ENCODE peak calls at places on chromosomes 16 and 17, in nine cellular contexts. J is GM12878, O is stomach, M is fibroblast of the aortic adventitia, W is heart right ventricle, D is GM06990, U is cardiac fibroblast, K is AG10803, L is right atrium auricular region. Y is an unnamed sample.

GRCh38 chr17:45221997-45222272 is 250 bp downstream of the FMNL1 start:
- DNase-seq in J (no peak), O (no peak), M (no peak), W (no peak), D (no peak), U (no peak), K (no peak), L (no peak), Y (no peak)

GRCh38 chr17:80827646-80828643 is 163.7 kb upstream of the CHMP6 start:
- DNase-seq in J (no peak), O (no peak), M (no peak), W (no peak), D (no peak), U (no peak), K (no peak), L (no peak), Y (no peak)

GRCh38 chr17:16406742-16407674 is 8.4 kb upstream of the TRPV2 start:
- DNase-seq in J (peak), O (no peak), M (no peak), W (peak), D (peak), U (peak), K (no peak), L (no peak), Y (peak)

GRCh38 chr17:38747385-38748328 is 479 bp downstream of the PCGF2 start:
- DNase-seq in J (no peak), O (no peak), M (no peak), W (peak), D (no peak), U (peak), K (no peak), L (no peak), Y (no peak)

GRCh38 chr17:53193044-53193443 is 629.7 kb upstream of the KIF2B start:
- DNase-seq in J (no peak), O (no peak), M (no peak), W (no peak), D (no peak), U (no peak), K (no peak), L (no peak), Y (no peak)

GRCh38 chr17:74367206-74367605 is at the start of gene GPR142:
- DNase-seq in J (no peak), O (no peak), M (no peak), W (no peak), D (no peak), U (no peak), K (no peak), L (no peak), Y (no peak)

GRCh38 chr16:87635541-87636049 is 33.3 kb downstream of the JPH3 start:
- DNase-seq in J (no peak), O (peak), M (peak), W (peak), D (peak), U (peak), K (peak), L (no peak), Y (peak)

GRCh38 chr17:69954241-69954933 is 120.6 kb upstream of the KCNJ16 start:
- DNase-seq in J (no peak), O (no peak), M (no peak), W (no peak), D (no peak), U (no peak), K (no peak), L (no peak), Y (no peak)

GRCh38 chr17:5516060-5516792 is 29.9 kb downstream of the MIS12 start:
- DNase-seq in J (no peak), O (no peak), M (peak), W (no peak), D (no peak), U (peak), K (peak), L (no peak), Y (peak)

GRCh38 chr16:65126845-65127624 is 5.2 kb upstream of the CDH11 start:
- DNase-seq in J (no peak), O (no peak), M (no peak), W (no peak), D (no peak), U (no peak), K (no peak), L (no peak), Y (no peak)

GRCh38 chr17:60128171-60128859 is 21.5 kb upstream of the CA4 start:
- DNase-seq in J (no peak), O (no peak), M (no peak), W (peak), D (no peak), U (no peak), K (no peak), L (peak), Y (no peak)

GRCh38 chr17:55420776-55421178 is 858 bp downstream of the MMD start:
- DNase-seq in J (no peak), O (peak), M (no peak), W (peak), D (peak), U (no peak), K (no peak), L (peak), Y (peak)

GRCh38 chr16:87425941-87426340 is 33.8 kb downstream of the MAP1LC3B start:
- DNase-seq in J (no peak), O (no peak), M (no peak), W (no peak), D (no peak), U (no peak), K (no peak), L (no peak), Y (no peak)

GRCh38 chr17:15941781-15942180 is 3.1 kb upstream of the ADORA2B start:
- DNase-seq in J (no peak), O (no peak), M (no peak), W (no peak), D (no peak), U (peak), K (no peak), L (no peak), Y (peak)

GRCh38 chr17:29930399-29931010 is 477 bp upstream of the SSH2 start:
- DNase-seq in J (no peak), O (no peak), M (peak), W (no peak), D (peak), U (no peak), K (no peak), L (no peak), Y (peak)

GRCh38 chr17:27473748-27474609 is 17.7 kb downstream of the KSR1 start:
- DNase-seq in J (peak), O (peak), M (no peak), W (peak), D (peak), U (no peak), K (no peak), L (no peak), Y (peak)

GRCh38 chr17:73308017-73308823 is 3.6 kb downstream of the CDC42EP4 start:
- DNase-seq in J (no peak), O (peak), M (peak), W (peak), D (no peak), U (peak), K (peak), L (peak), Y (peak)

GRCh38 chr17:77531002-77531401 is 390.2 kb downstream of the SEC14L1 start:
- DNase-seq in J (no peak), O (no peak), M (no peak), W (no peak), D (no peak), U (no peak), K (no peak), L (no peak), Y (no peak)

GRCh38 chr17:66312912-66313311 is 10.5 kb downstream of the PRKCA start:
- DNase-seq in J (no peak), O (no peak), M (no peak), W (no peak), D (no peak), U (no peak), K (no peak), L (no peak), Y (no peak)

GRCh38 chr17:73750975-73751374 is 106.7 kb upstream of the SDK2 start:
- DNase-seq in J (no peak), O (peak), M (no peak), W (no peak), D (no peak), U (no peak), K (no peak), L (no peak), Y (no peak)

GRCh38 chr17:40554646-40555295 is 10.5 kb downstream of the CCR7 start:
- DNase-seq in J (no peak), O (peak), M (no peak), W (no peak), D (peak), U (no peak), K (no peak), L (peak), Y (no peak)

GRCh38 chr16:85153656-85154091 is 41.4 kb upstream of the CIBAR2 start:
- DNase-seq in J (no peak), O (no peak), M (no peak), W (peak), D (no peak), U (no peak), K (no peak), L (no peak), Y (no peak)

GRCh38 chr17:49218941-49219913 is 8.7 kb downstream of the ABI3 start:
- DNase-seq in J (peak), O (peak), M (no peak), W (no peak), D (peak), U (no peak), K (no peak), L (no peak), Y (no peak)

GRCh38 chr16:11666108-11667055 is 1.9 kb upstream of the SNN start:
- DNase-seq in J (no peak), O (no peak), M (no peak), W (no peak), D (no peak), U (no peak), K (no peak), L (no peak), Y (no peak)

GRCh38 chr17:77037943-77038342 is 102.8 kb upstream of the SEC14L1 start:
- DNase-seq in J (no peak), O (no peak), M (no peak), W (no peak), D (no peak), U (no peak), K (no peak), L (no peak), Y (no peak)

GRCh38 chr17:40351185-40352043 is 13.1 kb downstream of the GJD3 start:
- DNase-seq in J (no peak), O (no peak), M (no peak), W (no peak), D (no peak), U (no peak), K (no peak), L (no peak), Y (no peak)

GRCh38 chr16:27109666-27110523 is 43.2 kb downstream of the C16orf82 start:
- DNase-seq in J (no peak), O (peak), M (peak), W (peak), D (peak), U (peak), K (peak), L (peak), Y (peak)

GRCh38 chr16:76910931-76911330 is 280.1 kb upstream of the MON1B start:
- DNase-seq in J (no peak), O (no peak), M (peak), W (no peak), D (no peak), U (peak), K (peak), L (no peak), Y (peak)

GRCh38 chr16:89552329-89552728 is 8.2 kb upstream of the RPL13 start:
- DNase-seq in J (no peak), O (no peak), M (no peak), W (no peak), D (no peak), U (no peak), K (no peak), L (no peak), Y (no peak)

GRCh38 chr16:69057400-69058378 is 47.8 kb upstream of the HAS3 start:
- DNase-seq in J (peak), O (no peak), M (peak), W (no peak), D (no peak), U (peak), K (peak), L (no peak), Y (peak)

GRCh38 chr17:2364132-2365116 is 27.1 kb downstream of the SGSM2 start:
- DNase-seq in J (no peak), O (no peak), M (peak), W (peak), D (no peak), U (no peak), K (no peak), L (no peak), Y (no peak)

GRCh38 chr17:29165800-29166506 is 14.2 kb downstream of the MYO18A start:
- DNase-seq in J (no peak), O (no peak), M (no peak), W (no peak), D (no peak), U (no peak), K (no peak), L (no peak), Y (no peak)

GRCh38 chr16:22417019-22417418 is 42.6 kb upstream of the CDR2 start:
- DNase-seq in J (no peak), O (no peak), M (no peak), W (no peak), D (no peak), U (no peak), K (no peak), L (no peak), Y (no peak)
- TF ChIP-seq CTCF in J (no peak), O (no peak), M (no peak), W (no peak), D (no peak), U (no peak), K (no peak), L (no peak), Y (no peak)

DNA sequence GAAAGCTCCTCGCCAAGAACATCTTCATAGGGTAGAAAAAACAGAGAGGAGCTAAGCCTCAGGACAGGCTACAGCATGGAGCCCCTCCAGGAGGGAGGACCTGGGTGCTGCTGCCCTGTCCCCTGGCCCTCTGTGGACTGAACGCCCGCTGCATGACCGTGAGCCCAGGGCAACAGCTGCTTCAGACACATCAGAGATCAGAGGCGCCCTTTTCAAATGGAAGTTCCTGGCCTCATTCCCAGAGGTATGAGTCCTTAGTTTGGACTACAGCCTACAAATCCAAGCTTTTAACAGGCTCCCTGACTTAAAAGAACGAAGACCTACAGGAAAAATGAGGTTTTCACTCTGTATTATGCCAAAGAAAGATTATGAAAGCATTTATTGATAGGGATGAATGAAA is 48.5 kb downstream of the ZNF18 start:
- DNase-seq in J (no peak), O (no peak), M (peak), W (peak), D (no peak), U (peak), K (peak), L (no peak), Y (peak)
- H3K4me3 ChIP-seq in J (no peak), O (no peak), M (peak), W (no peak), D (no peak), U (no peak), K (peak), L (no peak), Y (no peak)

DNA sequence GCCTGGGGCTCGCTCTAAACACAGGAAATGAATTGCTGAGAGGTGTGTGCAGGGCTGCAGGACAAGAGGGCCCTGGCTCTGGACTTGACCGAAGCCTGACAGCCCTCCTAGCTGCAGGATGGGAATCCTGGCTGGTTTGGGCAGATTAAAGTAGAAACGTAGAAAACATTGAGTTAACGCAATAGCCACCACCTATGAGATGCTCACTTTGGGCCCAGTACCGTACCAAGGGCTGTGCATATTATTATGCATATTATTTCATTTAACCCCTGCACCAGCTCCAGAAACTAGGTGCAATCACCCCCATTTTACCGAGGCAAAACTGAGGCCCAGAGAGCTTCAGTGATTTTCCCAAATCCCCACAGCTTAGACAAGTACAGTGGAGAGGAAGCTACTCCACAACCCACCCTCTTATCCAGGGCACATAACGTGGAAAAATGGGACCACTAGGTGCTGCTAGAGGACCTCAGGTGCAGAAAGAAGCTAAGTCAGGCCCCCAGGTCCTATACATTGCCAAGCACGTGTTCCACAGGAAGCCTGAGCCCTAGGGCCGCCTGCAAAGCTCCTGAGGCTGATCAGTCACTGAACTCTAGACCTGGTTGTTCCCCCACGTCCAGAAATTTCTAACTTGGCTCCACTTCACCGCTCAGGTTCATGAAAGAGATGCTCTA is 79.2 kb downstream of the MYH11 start:
- DNase-seq in J (no peak), O (no peak), M (peak), W (no peak), D (no peak), U (peak), K (peak), L (no peak), Y (peak)
- TF ChIP-seq CTCF in J (peak), O (no peak), M (peak), W (no peak), D (peak), U (peak), K (peak), L (peak), Y (peak)

GRCh38 chr17:7042507-7043194 is 1.2 kb downstream of the SLC16A11 start:
- DNase-seq in J (no peak), O (no peak), M (no peak), W (no peak), D (peak), U (no peak), K (no peak), L (no peak), Y (no peak)
- H3K4me3 ChIP-seq in J (peak), O (peak), M (no peak), W (peak), D (peak), U (peak), K (peak), L (peak), Y (peak)